ENCODE peak calls at places on chromosomes 12 and 14, in six cellular contexts. E is neuronal stem cell, V is IMR-90, L is mesendoderm, J is H1, T is H9. B is an unnamed sample.

GRCh38 chr12:31629756-31630732 is 29.4 kb upstream of the ETFBKMT start:
- DNase-seq in V (peak; percentile 55), E (no peak), J (no peak), L (no peak), T (no peak), B (peak; percentile 63)

GRCh38 chr12:65518771-65519170 is 240.3 kb downstream of the MSRB3 start:
- DNase-seq in J (no peak), V (no peak), T (no peak), E (peak; percentile 8), L (no peak), B (no peak)

GRCh38 chr12:122947352-122947792 is 18.9 kb downstream of the ABCB9 start:
- DNase-seq in E (no peak), T (no peak), J (no peak), L (no peak), V (no peak), B (no peak)

GRCh38 chr12:116015525-116015924 is 262.0 kb downstream of the MED13L start:
- DNase-seq in E (no peak), V (peak; percentile 68), T (no peak), J (no peak), L (peak; percentile 33), B (peak; percentile 77)

GRCh38 chr14:101499513-101499912 is 61.8 kb upstream of the DIO3 start:
- DNase-seq in E (no peak), V (no peak), J (no peak), L (no peak), T (peak; percentile 5), B (no peak)

GRCh38 chr12:56007892-56008471 is 10.9 kb downstream of the SUOX start:
- DNase-seq in E (no peak), T (no peak), L (peak; percentile 59), J (no peak), V (no peak), B (peak; percentile 33)

GRCh38 chr12:56332512-56333196 is 1.1 kb downstream of the PAN2 start:
- DNase-seq in T (no peak), E (no peak), L (no peak), V (no peak), J (no peak), B (no peak)

GRCh38 chr12:118015944-118016343 is 559 bp upstream of the RFC5 start:
- DNase-seq in V (no peak), T (no peak), J (no peak), L (no peak), E (peak; percentile 15), B (no peak)

GRCh38 chr12:121467638-121468403 is 67.9 kb downstream of the RNF34 start:
- DNase-seq in T (peak; percentile 81), E (peak; percentile 54), V (no peak), J (no peak), L (peak; percentile 74), B (peak; percentile 45)

GRCh38 chr12:114685869-114686268 is 1.9 kb upstream of the TBX3 start:
- DNase-seq in V (peak; percentile 71), E (no peak), T (peak; percentile 53), J (no peak), L (peak; percentile 92), B (no peak)
- H2BK120ac ChIP-seq in V (peak overlapping the region; percentile 97), E (no peak overlapping the region), T (no peak overlapping the region), J (no peak overlapping the region), L (peak overlapping the region; percentile 92), B (peak overlapping the region; percentile 89)

GRCh38 chr14:74974364-74975058 is 19.1 kb upstream of the PGF start:
- DNase-seq in T (peak; percentile 56), V (no peak), L (peak; percentile 83), J (no peak), E (no peak), B (no peak)

GRCh38 chr14:74977164-74977900 is 21.9 kb upstream of the PGF start:
- DNase-seq in J (no peak), T (peak; percentile 21), E (no peak), V (no peak), L (no peak), B (no peak)

GRCh38 chr14:74973905-74974363 is 18.5 kb upstream of the PGF start:
- DNase-seq in V (no peak), J (no peak), E (no peak), T (no peak), L (no peak), B (no peak)

GRCh38 chr14:74976264-74977113 is 21.1 kb upstream of the PGF start:
- DNase-seq in V (no peak), L (no peak), T (peak; percentile 19), E (no peak), J (no peak), B (no peak)

DNA sequence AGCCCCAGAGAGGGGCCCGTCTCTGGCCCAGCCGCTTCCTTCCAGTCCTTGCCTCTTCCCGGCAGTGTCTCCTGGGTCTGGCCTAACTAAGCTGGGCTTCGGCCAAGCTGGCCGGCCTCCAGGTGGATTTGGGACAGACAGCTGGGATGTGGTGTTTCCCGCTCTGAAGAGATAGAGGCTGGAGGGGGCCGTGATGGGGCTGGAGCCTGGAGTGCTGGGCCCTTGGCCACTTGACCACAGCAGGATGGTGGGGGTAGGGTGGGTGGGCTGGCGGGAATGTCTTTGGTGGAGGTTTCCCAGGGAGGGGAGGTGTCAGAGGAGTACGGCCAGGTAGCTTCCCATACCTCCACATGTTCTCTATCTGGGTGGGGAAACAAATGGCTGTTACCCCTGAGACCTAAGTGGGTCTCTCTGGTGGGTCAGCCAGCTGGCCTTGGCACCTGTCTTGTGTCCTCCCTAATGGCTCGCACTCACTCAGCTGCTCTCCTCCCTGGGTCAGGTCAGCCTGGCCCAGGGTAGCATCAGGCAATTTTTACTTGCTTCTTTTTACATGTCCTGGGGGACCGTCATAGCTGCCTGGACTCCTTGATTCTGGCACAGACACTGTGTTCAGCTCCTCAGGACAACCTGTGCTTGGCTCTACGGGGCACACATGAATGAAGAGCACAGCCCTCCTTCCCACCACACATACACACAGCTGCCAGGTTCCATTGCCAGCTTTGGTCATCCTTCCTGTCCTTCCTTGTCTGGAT is 19.8 kb upstream of the PGF start:
- DNase-seq in L (no peak), E (no peak), T (peak; percentile 10), J (no peak), V (no peak), B (no peak)
- H2AK5ac ChIP-seq in L (peak overlapping the region; percentile 25), E (no peak overlapping the region), T (no peak overlapping the region), J (no peak overlapping the region), V (no peak overlapping the region), B (no peak overlapping the region)

DNA sequence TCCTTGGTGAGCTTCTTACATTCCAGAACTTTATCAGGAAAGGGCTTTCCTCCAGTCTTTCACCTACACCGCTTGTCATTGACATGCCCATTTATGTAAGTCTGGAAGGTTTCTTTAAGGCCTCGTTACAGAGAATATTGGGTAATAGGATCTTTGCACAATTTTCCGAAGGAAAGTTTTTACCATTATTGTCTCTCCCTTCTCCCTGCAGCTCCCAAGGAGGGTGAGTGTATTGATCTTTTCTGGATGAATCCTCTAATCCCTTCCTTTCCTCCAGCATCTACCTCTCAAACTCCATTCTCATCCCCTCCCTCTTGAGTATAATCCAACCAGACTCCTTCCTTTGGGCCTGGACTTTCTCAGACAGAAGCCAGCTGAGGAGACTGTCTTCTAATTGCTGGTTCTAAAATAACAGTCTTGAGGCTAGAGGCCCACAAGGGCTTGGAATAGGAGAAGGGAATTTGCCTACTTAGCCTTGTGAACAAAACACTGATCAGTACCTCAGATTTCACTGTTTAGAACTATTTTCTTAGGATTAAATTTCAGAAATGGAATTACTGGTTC is 21.8 kb downstream of the WNK1 start:
- DNase-seq in T (no peak), L (peak; percentile 65), E (no peak), V (no peak), J (no peak), B (peak; percentile 69)
- H2BK15ac ChIP-seq in T (no peak overlapping the region), L (no peak overlapping the region), E (no peak overlapping the region), V (no peak overlapping the region), J (no peak overlapping the region), B (no peak overlapping the region)

GRCh38 chr12:106246891-106247730 is 709 bp downstream of the CKAP4 start:
- DNase-seq in V (peak; percentile 61), E (peak; percentile 59), L (peak; percentile 59), T (no peak), J (no peak), B (peak; percentile 74)
- H2BK120ac ChIP-seq in V (peak overlapping the region; percentile 45), E (peak overlapping the region; percentile 29), L (peak overlapping the region; percentile 74), T (no peak overlapping the region), J (no peak overlapping the region), B (peak overlapping the region; percentile 98)

GRCh38 chr12:6154730-6155459 is 30.4 kb upstream of the VWF start:
- DNase-seq in E (no peak), L (no peak), T (peak; percentile 33), V (no peak), J (no peak), B (no peak)
- H2AK5ac ChIP-seq in E (no peak overlapping the region), L (no peak overlapping the region), T (no peak overlapping the region), V (peak overlapping the region; percentile 39), J (no peak overlapping the region), B (no peak overlapping the region)

GRCh38 chr14:26873556-26873955 is 275.7 kb upstream of the NOVA1 start:
- DNase-seq in T (no peak), J (no peak), V (no peak), E (no peak), L (no peak), B (no peak)

GRCh38 chr14:26872930-26873470 is 275.2 kb upstream of the NOVA1 start:
- DNase-seq in J (no peak), T (no peak), E (no peak), V (no peak), L (peak; percentile 9), B (no peak)

GRCh38 chr14:26870096-26870495 is 272.3 kb upstream of the NOVA1 start:
- DNase-seq in T (no peak), V (no peak), J (no peak), E (no peak), L (no peak), B (no peak)

GRCh38 chr14:26872510-26872909 is 274.7 kb upstream of the NOVA1 start:
- DNase-seq in V (no peak), E (no peak), J (no peak), T (no peak), L (no peak), B (no peak)

DNA sequence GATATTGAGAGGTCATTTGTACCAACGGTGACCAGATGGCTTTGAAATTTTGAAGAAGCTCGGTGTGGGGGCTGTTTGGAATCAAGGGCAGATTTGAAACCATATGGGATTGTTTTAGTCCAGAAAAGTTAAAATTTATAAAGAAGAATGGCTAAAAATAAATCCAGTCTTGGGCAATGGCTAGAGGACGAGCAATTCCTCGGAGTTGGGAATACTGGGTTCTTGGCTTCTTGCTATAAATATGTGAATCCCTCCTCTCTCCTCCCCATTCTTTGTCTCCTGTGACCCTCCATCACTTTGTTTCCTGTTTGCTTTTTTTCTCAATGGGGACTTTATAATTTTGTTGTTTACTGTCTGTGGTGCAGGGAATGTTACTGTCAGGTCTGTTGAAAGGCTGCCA is 272.9 kb upstream of the NOVA1 start:
- DNase-seq in E (no peak), T (no peak), V (no peak), L (no peak), J (no peak), B (no peak)
- H2BK15ac ChIP-seq in E (no peak overlapping the region), T (no peak overlapping the region), V (no peak overlapping the region), L (no peak overlapping the region), J (no peak overlapping the region), B (no peak overlapping the region)

GRCh38 chr14:95663226-95663797 is 22.9 kb upstream of the TCL1B start:
- DNase-seq in J (no peak), L (no peak), T (no peak), E (no peak), V (no peak), B (no peak)
- H2BK120ac ChIP-seq in J (no peak overlapping the region), L (no peak overlapping the region), T (no peak overlapping the region), E (no peak overlapping the region), V (no peak overlapping the region), B (no peak overlapping the region)